ENCODE peak calls at places on chromosomes 11 and 22, in seven cellular contexts. F is HCEC 1CT, J is astrocyte of the hippocampus, L is NCI-H1105, V is activated B cell treated with CpG ODN at 0.5 μM for 24 hours, E is posterior cingulate gyrus, R is globus pallidus. G is an unnamed sample.

GRCh38 chr11:77176996-77177395 is 49.0 kb downstream of the MYO7A start:
- DNase-seq in J (no peak), E (peak; percentile 63), V (no peak), L (no peak), R (no peak), F (no peak), G (no peak)

GRCh38 chr11:20022363-20023081 is 137.8 kb downstream of the DBX1 start:
- DNase-seq in F (no peak), R (no peak), E (no peak), V (no peak), J (peak; percentile 69), L (peak; percentile 49), G (peak; percentile 61)

GRCh38 chr22:19723165-19723989 is at the start of gene GP1BB:
- DNase-seq in E (no peak), F (no peak), R (no peak), V (peak; percentile 40), J (peak; percentile 65), L (peak; percentile 48), G (no peak)

GRCh38 chr11:74069146-74070046 is 60.5 kb upstream of the UCP3 start:
- DNase-seq in L (no peak), E (no peak), R (no peak), V (no peak), F (no peak), J (peak; percentile 33), G (no peak)

GRCh38 chr22:29782061-29782845 is 15.1 kb downstream of the UQCR10 start:
- DNase-seq in E (peak; percentile 82), F (no peak), V (no peak), L (no peak), J (peak; percentile 72), R (peak; percentile 31), G (peak; percentile 66)

GRCh38 chr11:65945430-65945911 is at the start of gene TSGA10IP:
- DNase-seq in V (no peak), R (no peak), J (no peak), F (no peak), L (no peak), E (peak; percentile 24), G (no peak)

GRCh38 chr22:23237201-23237798 is 57.0 kb downstream of the BCR start:
- DNase-seq in F (no peak), R (no peak), J (peak; percentile 16), V (no peak), L (peak; percentile 45), E (peak; percentile 97), G (peak; percentile 32)

GRCh38 chr11:119592642-119593041 is 136.4 kb downstream of the NECTIN1 start:
- DNase-seq in F (peak; percentile 10), E (peak; percentile 88), R (no peak), L (no peak), V (no peak), J (no peak), G (peak; percentile 87)

GRCh38 chr11:110857885-110858555 is 145.8 kb upstream of the ARHGAP20 start:
- DNase-seq in R (no peak), E (no peak), F (peak; percentile 66), V (no peak), J (peak; percentile 56), L (no peak), G (peak; percentile 94)

GRCh38 chr22:38540731-38541130 is 29.3 kb downstream of the DMC1 start:
- DNase-seq in F (no peak), R (no peak), L (no peak), E (no peak), V (no peak), J (no peak), G (no peak)

GRCh38 chr22:39654959-39655579 is 84.5 kb downstream of the CACNA1I start:
- DNase-seq in V (no peak), E (no peak), F (no peak), J (no peak), L (no peak), R (no peak), G (no peak)

GRCh38 chr11:43489869-43490465 is 131.2 kb downstream of the TTC17 start:
- DNase-seq in E (no peak), R (no peak), J (no peak), L (no peak), F (no peak), V (no peak), G (no peak)

GRCh38 chr22:24436553-24436952 is 9.2 kb downstream of the ADORA2A start:
- DNase-seq in E (peak; percentile 7), J (no peak), L (no peak), V (no peak), F (no peak), R (no peak), G (no peak)

GRCh38 chr22:32706149-32706548 is 95.4 kb upstream of the TIMP3 start:
- DNase-seq in R (no peak), V (no peak), J (no peak), L (no peak), E (no peak), F (no peak), G (peak; percentile 22)

GRCh38 chr11:77187105-77187750 is 59.2 kb downstream of the MYO7A start:
- DNase-seq in J (no peak), E (no peak), L (no peak), V (no peak), F (no peak), R (no peak), G (no peak)

GRCh38 chr11:794766-795637 is 3.1 kb downstream of the SLC25A22 start:
- DNase-seq in F (no peak), L (peak; percentile 14), V (no peak), R (no peak), E (peak; percentile 91), J (no peak), G (no peak)

GRCh38 chr11:64396079-64396591 is 37.2 kb downstream of the RPS6KA4 start:
- DNase-seq in E (no peak), L (no peak), V (no peak), R (no peak), J (no peak), F (no peak), G (no peak)

GRCh38 chr22:21043856-21044535 is 1.8 kb upstream of the LRRC74B start:
- DNase-seq in V (no peak), J (no peak), L (no peak), F (no peak), E (peak; percentile 59), R (no peak), G (no peak)

GRCh38 chr11:34857463-34857862 is 58.7 kb downstream of the APIP start:
- DNase-seq in V (no peak), R (no peak), L (no peak), J (no peak), F (no peak), E (no peak), G (no peak)

GRCh38 chr11:43504316-43504950 is 145.7 kb downstream of the TTC17 start:
- DNase-seq in L (no peak), E (no peak), F (peak; percentile 47), V (no peak), J (peak; percentile 28), R (no peak), G (peak; percentile 30)

GRCh38 chr11:95711162-95711944 is 78.2 kb downstream of the FAM76B start:
- DNase-seq in E (no peak), J (peak; percentile 25), R (no peak), F (peak; percentile 56), L (no peak), V (no peak), G (peak; percentile 76)

GRCh38 chr11:62909107-62909894 is 11.9 kb downstream of the CHRM1 start:
- DNase-seq in J (peak; percentile 85), V (no peak), R (peak; percentile 43), L (peak; percentile 36), F (peak; percentile 48), E (peak; percentile 81), G (peak; percentile 63)

GRCh38 chr11:993141-993540 is 43.4 kb downstream of the MUC6 start:
- DNase-seq in V (no peak), J (no peak), L (peak; percentile 4), R (no peak), E (no peak), F (no peak), G (no peak)

GRCh38 chr11:31664129-31664528 is 147.0 kb downstream of the PAX6 start:
- DNase-seq in V (no peak), E (no peak), F (no peak), R (no peak), J (no peak), L (no peak), G (no peak)

GRCh38 chr11:1274501-1274900 is 34.9 kb downstream of the TOLLIP start:
- DNase-seq in R (no peak), L (no peak), J (no peak), F (no peak), V (no peak), E (no peak), G (no peak)

GRCh38 chr11:61480936-61481335 is 27.6 kb upstream of the LRRC10B start:
- DNase-seq in F (no peak), E (no peak), R (no peak), V (no peak), J (peak; percentile 59), L (peak; percentile 69), G (no peak)

GRCh38 chr11:58917159-58917765 is 22.0 kb upstream of the GLYATL1 start:
- DNase-seq in F (no peak), R (no peak), E (no peak), J (no peak), V (no peak), L (no peak), G (no peak)

GRCh38 chr11:11977206-11977938 is 31.1 kb downstream of the DKK3 start:
- DNase-seq in L (no peak), E (peak; percentile 86), J (peak; percentile 97), F (peak; percentile 92), V (no peak), R (no peak), G (peak; percentile 93)

GRCh38 chr11:125344846-125345705 is 151.0 kb downstream of the FEZ1 start:
- DNase-seq in R (no peak), J (no peak), F (no peak), E (peak; percentile 63), V (no peak), L (no peak), G (no peak)

GRCh38 chr11:131760191-131760951 is 390.0 kb downstream of the NTM start:
- DNase-seq in F (peak; percentile 88), L (no peak), R (no peak), J (peak; percentile 49), V (no peak), E (peak; percentile 87), G (peak; percentile 51)